ENCODE peak calls at places on chromosomes 7 and 10, in nine cellular contexts. B is AG04450, T is transverse colon, A is bronchial epithelial cell, K is mammary epithelial cell, J is brain microvascular endothelial cell, Y is cardiac fibroblast, U is left lung, H is fibroblast of mammary gland. D is an unnamed sample.

GRCh38 chr10:99930731-99931550 is 78.8 kb downstream of the DNMBP start:
- DNase-seq in B (no peak), U (no peak), H (no peak), T (peak; percentile 89), J (no peak), K (peak; percentile 89), A (peak; percentile 94), Y (no peak), D (peak; percentile 76)

GRCh38 chr7:8303904-8304528 is 42.0 kb upstream of the ICA1 start:
- DNase-seq in U (no peak), H (no peak), J (no peak), K (no peak), B (no peak), T (no peak), Y (no peak), A (no peak), D (no peak)

GRCh38 chr7:51430480-51431086 is 114.0 kb upstream of the COBL start:
- DNase-seq in J (peak; percentile 25), A (peak; percentile 37), B (no peak), U (no peak), K (peak; percentile 28), H (peak; percentile 34), Y (peak; percentile 38), T (peak; percentile 45), D (no peak)

GRCh38 chr7:99617187-99617781 is 538 bp downstream of the ZSCAN25 start:
- DNase-seq in T (no peak), B (no peak), U (no peak), A (no peak), Y (no peak), H (no peak), J (no peak), K (no peak), D (no peak)

GRCh38 chr7:31729195-31729804 is 42.3 kb downstream of the PPP1R17 start:
- DNase-seq in T (no peak), J (no peak), K (peak; percentile 57), B (no peak), A (peak; percentile 39), U (no peak), Y (no peak), H (no peak), D (no peak)

GRCh38 chr10:76553700-76554470 is 1083.7 kb downstream of the KCNMA1 start:
- DNase-seq in H (no peak), J (no peak), Y (no peak), U (peak; percentile 38), T (no peak), B (no peak), A (no peak), K (no peak), D (no peak)

GRCh38 chr10:6299234-6299633 is 96.5 kb downstream of the PFKFB3 start:
- DNase-seq in H (no peak), J (no peak), A (peak; percentile 99), U (no peak), Y (no peak), K (peak; percentile 95), B (no peak), T (peak; percentile 17), D (peak; percentile 98)

GRCh38 chr7:123580406-123581161 is 21.0 kb upstream of the ASB15 start:
- DNase-seq in K (peak; percentile 41), H (peak; percentile 64), A (peak; percentile 55), Y (peak; percentile 76), U (no peak), J (peak; percentile 59), T (no peak), B (no peak), D (no peak)

GRCh38 chr10:50396491-50397311 is 145.4 kb upstream of the ASAH2 start:
- DNase-seq in U (no peak), J (peak; percentile 43), Y (peak; percentile 33), B (no peak), H (peak; percentile 67), K (no peak), T (no peak), A (peak; percentile 66), D (no peak)

GRCh38 chr10:58653139-58653538 is 140.5 kb downstream of the BICC1 start:
- DNase-seq in J (no peak), T (no peak), K (no peak), Y (peak; percentile 65), U (no peak), H (peak; percentile 69), B (no peak), A (no peak), D (no peak)

GRCh38 chr7:134365341-134366054 is 48.8 kb upstream of the SLC35B4 start:
- DNase-seq in K (peak; percentile 82), Y (peak; percentile 73), A (peak; percentile 96), T (no peak), U (no peak), H (peak; percentile 88), B (no peak), J (peak; percentile 22), D (no peak)

DNA sequence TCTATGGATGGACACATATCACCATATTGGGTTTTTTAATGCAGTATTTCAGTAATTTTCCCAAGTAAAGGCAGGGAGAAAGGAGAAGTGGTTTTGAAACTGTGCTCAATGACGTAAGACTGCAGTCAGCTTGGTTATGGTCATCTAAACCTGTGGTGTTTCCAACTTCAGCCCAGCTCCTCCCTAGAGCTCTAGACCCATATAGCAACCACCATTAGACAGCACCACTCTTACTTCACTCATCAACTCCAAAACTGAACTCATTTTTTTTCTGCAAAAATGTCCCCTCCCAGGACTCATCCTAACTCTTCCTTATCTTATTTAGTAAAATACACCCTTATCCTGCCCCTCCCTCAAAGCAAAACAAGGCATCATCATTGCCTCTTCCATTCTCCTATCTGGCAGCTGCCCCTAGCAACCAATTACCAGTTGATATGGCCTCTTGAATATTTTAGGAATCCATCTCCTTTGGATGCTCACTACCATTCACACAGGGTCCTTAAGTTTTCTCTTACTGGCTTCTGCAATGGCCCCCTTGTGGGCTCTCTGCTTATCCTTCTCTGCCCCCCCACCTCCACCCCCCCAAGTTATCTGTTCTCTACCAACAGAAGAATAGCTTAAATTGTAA is 1.5 kb upstream of the RALA start:
- DNase-seq in A (no peak), J (no peak), K (peak; percentile 35), B (no peak), Y (no peak), H (peak; percentile 76), U (no peak), T (no peak), D (no peak)
- H3K4me3 ChIP-seq in A (no peak overlapping the region), J (no peak overlapping the region), K (peak overlapping the region; percentile 7), B (no peak overlapping the region), Y (peak overlapping the region; percentile 77), H (no peak overlapping the region), U (peak overlapping the region; percentile 91), T (no peak overlapping the region), D (no peak overlapping the region)

GRCh38 chr10:62038609-62039190 is 137.2 kb downstream of the ARID5B start:
- DNase-seq in J (peak; percentile 75), K (peak; percentile 71), B (no peak), T (peak; percentile 85), A (peak; percentile 74), U (peak; percentile 73), H (peak; percentile 81), Y (peak; percentile 87), D (no peak)
- H3K4me3 ChIP-seq in J (no peak overlapping the region), K (no peak overlapping the region), B (no peak overlapping the region), T (no peak overlapping the region), A (no peak overlapping the region), U (no peak overlapping the region), H (no peak overlapping the region), Y (peak overlapping the region; percentile 4), D (no peak overlapping the region)

DNA sequence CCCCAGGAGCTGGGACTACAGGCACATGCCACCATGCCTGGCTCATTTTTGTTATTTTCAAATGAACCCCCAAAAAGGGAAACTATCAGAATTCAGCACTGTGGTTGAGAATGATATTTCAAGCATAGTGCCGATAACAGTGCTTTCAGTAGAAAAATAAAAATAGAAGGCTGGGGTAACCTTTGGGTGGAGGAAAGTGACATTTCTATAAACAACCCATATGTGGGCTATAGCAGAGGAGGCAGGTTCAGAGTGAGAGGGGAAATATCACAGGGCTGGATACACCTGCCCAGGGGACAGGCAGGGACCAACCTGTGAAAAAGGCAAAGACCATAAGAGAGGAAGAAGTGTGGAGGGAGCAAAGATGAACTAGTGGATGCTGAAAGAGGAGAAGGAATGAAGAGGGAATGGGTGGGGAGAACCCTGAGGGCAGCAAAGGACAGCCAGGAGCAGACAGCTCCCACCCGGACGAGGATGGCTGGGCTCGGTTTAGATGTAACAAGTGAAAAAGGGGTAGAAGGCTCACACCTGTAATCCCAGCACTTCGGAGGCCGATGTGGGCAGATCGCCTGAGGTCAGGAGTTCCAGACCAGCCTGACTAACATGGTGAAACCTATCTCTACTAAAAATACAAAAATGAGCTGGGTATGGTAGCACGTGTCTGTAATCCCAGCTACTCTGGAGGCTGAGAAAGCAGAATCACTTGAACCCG is 56.5 kb downstream of the MAP3K8 start:
- DNase-seq in Y (no peak), H (no peak), J (no peak), T (no peak), B (no peak), A (no peak), U (no peak), K (no peak), D (no peak)
- H3K4me3 ChIP-seq in Y (no peak overlapping the region), H (no peak overlapping the region), J (no peak overlapping the region), T (no peak overlapping the region), B (no peak overlapping the region), A (no peak overlapping the region), U (no peak overlapping the region), K (no peak overlapping the region), D (no peak overlapping the region)

GRCh38 chr10:29921071-29921446 is 138.3 kb downstream of the JCAD start:
- DNase-seq in U (no peak), K (peak; percentile 66), H (no peak), B (no peak), Y (no peak), A (peak; percentile 42), J (no peak), T (no peak), D (no peak)

GRCh38 chr10:29916669-29917068 is 142.7 kb downstream of the JCAD start:
- DNase-seq in U (no peak), Y (no peak), J (no peak), H (no peak), K (no peak), B (no peak), T (no peak), A (no peak), D (no peak)

GRCh38 chr10:29917311-29917710 is 142.1 kb downstream of the JCAD start:
- DNase-seq in U (no peak), H (no peak), J (no peak), B (no peak), T (no peak), A (no peak), Y (peak; percentile 13), K (no peak), D (no peak)

GRCh38 chr10:29920408-29921070 is 138.8 kb downstream of the JCAD start:
- DNase-seq in A (no peak), U (no peak), K (peak; percentile 26), H (no peak), B (no peak), Y (no peak), J (no peak), T (no peak), D (no peak)

DNA sequence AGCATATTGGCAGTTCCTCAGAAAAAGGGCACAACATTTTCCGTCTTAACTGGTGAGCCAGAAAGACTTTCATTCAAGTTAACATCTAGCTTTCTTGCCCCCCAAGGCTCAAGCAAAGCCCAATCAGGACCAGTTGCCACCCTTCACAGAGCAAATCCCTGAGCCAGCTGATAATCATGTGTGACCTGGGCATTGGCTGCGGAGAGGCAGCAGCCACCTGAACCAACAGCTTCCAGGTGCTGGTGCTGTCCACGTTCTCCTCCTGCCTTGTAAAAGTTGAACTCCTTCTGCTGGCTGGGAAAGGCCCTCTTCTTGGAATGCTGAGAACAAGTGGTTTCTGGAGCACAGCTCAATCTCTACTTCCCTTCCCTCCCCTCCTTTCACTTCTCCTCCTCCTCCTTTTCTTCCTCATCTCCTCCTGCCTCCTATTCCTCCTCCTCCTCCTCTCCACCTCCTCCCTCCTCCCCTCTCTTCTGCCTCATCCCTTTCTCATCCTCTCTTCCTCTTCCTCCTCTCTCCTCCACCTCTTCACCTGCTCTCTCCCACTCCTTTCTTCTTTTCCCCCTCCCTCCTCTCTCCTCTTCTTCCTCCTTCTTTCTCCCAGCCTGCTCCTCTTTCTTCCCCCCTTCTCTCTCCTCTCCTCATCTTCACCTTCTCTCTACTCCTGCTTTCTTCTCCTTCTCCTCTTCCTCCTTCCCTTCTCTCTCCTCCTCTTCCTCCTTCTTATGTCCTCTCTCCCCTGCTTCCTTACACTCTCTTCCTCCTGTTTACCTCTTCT is 140.6 kb downstream of the JCAD start:
- DNase-seq in T (no peak), H (no peak), K (no peak), U (no peak), J (no peak), Y (no peak), B (no peak), A (no peak), D (no peak)
- H3K4me3 ChIP-seq in T (no peak overlapping the region), H (no peak overlapping the region), K (no peak overlapping the region), U (no peak overlapping the region), J (no peak overlapping the region), Y (no peak overlapping the region), B (no peak overlapping the region), A (no peak overlapping the region), D (no peak overlapping the region)

D was measured in RWPE2.